ENCODE peak calls at places on chromosome 10, in seven cellular contexts. S is mesendoderm; P is SJSA1; A is activated CD4-positive, alpha-beta memory T cell treated with anti-CD3 and anti-CD28 coated beads, Interleukin-2, amount 10 ng/mL, durations not matched to agents 7 days and 5 days; L is sigmoid colon; V is smooth muscle cell of the brain vasculature; J is memory B cell. W is an unnamed sample.

GRCh38 chr10:26057466-26057865 is 123.4 kb downstream of the MYO3A start:
- DNase-seq in P (no peak), J (no peak), L (no peak), V (no peak), S (no peak), A (no peak), W (no peak)

GRCh38 chr10:132392811-132393694 is 3.9 kb upstream of the PWWP2B start:
- DNase-seq in P (no peak), A (no peak), S (no peak), L (peak), V (no peak), J (no peak), W (peak)

GRCh38 chr10:133537551-133538545 is 10.7 kb downstream of the CYP2E1 start:
- DNase-seq in P (no peak), V (no peak), J (no peak), S (no peak), L (no peak), A (no peak), W (no peak)

GRCh38 chr10:6667679-6668270 is 87.7 kb upstream of the PRKCQ start:
- DNase-seq in S (peak), J (no peak), P (no peak), A (peak), V (peak), L (no peak), W (no peak)

GRCh38 chr10:109941193-109941872 is 18.0 kb upstream of the XPNPEP1 start:
- DNase-seq in A (no peak), V (no peak), P (no peak), L (no peak), S (peak), J (no peak), W (no peak)

GRCh38 chr10:31090894-31091607 is 59.4 kb upstream of the ZNF438 start:
- DNase-seq in P (no peak), J (no peak), L (no peak), V (no peak), A (no peak), S (no peak), W (no peak)

GRCh38 chr10:89147256-89147655 is 59.9 kb downstream of the CH25H start:
- DNase-seq in V (no peak), A (no peak), L (no peak), J (no peak), S (no peak), P (no peak), W (peak)

GRCh38 chr10:79348640-79348988 is 1.3 kb downstream of the PPIF start:
- DNase-seq in S (no peak), A (peak), L (no peak), J (no peak), P (no peak), V (no peak), W (no peak)

GRCh38 chr10:119022846-119023552 is 6.5 kb upstream of the NANOS1 start:
- DNase-seq in S (peak), A (no peak), L (no peak), J (no peak), P (peak), V (no peak), W (peak)

GRCh38 chr10:34297551-34298370 is 517.3 kb downstream of the PARD3 start:
- DNase-seq in J (no peak), V (no peak), L (no peak), S (no peak), P (no peak), A (no peak), W (no peak)

GRCh38 chr10:124223711-124224085 is 130.3 kb upstream of the CHST15 start:
- DNase-seq in L (no peak), P (peak), J (no peak), S (no peak), A (no peak), V (no peak), W (no peak)

GRCh38 chr10:31490858-31491504 is 172.0 kb downstream of the ZEB1 start:
- DNase-seq in J (no peak), P (no peak), S (peak), V (peak), A (peak), L (no peak), W (no peak)

GRCh38 chr10:125076891-125077643 is 83.3 kb downstream of the CTBP2 start:
- DNase-seq in P (no peak), S (no peak), A (no peak), V (no peak), J (no peak), L (peak), W (no peak)

GRCh38 chr10:283916-284356 is 148.7 kb downstream of the ZMYND11 start:
- DNase-seq in V (no peak), P (no peak), J (peak), A (peak), L (no peak), S (no peak), W (no peak)

GRCh38 chr10:5533098-5533731 is 8.5 kb downstream of the CALML3 start:
- DNase-seq in A (no peak), J (no peak), S (no peak), P (no peak), L (peak), V (no peak), W (no peak)

GRCh38 chr10:131580076-131580652 is 268.6 kb upstream of the TCERG1L start:
- DNase-seq in S (no peak), P (no peak), A (no peak), V (no peak), J (no peak), L (no peak), W (no peak)

GRCh38 chr10:98295907-98296306 is 27.9 kb upstream of the LOXL4 start:
- DNase-seq in S (peak), V (no peak), J (no peak), L (no peak), P (no peak), A (no peak), W (peak)

GRCh38 chr10:37713132-37713501 is 144.3 kb downstream of the ZNF248 start:
- DNase-seq in J (no peak), A (no peak), S (no peak), P (no peak), L (no peak), V (no peak), W (no peak)

GRCh38 chr10:28375399-28376354 is 72.8 kb upstream of the MPP7 start:
- DNase-seq in A (no peak), P (no peak), V (no peak), L (no peak), S (peak), J (no peak), W (no peak)

GRCh38 chr10:99406149-99406548 is 24.3 kb downstream of the GOT1 start:
- DNase-seq in A (no peak), L (no peak), J (no peak), V (no peak), S (no peak), P (no peak), W (no peak)

GRCh38 chr10:21497177-21497807 is 28.2 kb downstream of the SKIDA1 start:
- DNase-seq in J (no peak), V (no peak), A (no peak), P (peak), L (peak), S (peak), W (peak)

GRCh38 chr10:103765168-103765567 is 90.2 kb downstream of the SH3PXD2A start:
- DNase-seq in A (peak), J (no peak), S (no peak), V (no peak), P (no peak), L (no peak), W (peak)

GRCh38 chr10:102673961-102674511 is 29.8 kb downstream of the TRIM8 start:
- DNase-seq in A (peak), S (peak), P (peak), L (peak), V (peak), J (no peak), W (no peak)

GRCh38 chr10:131123496-131123895 is 188.0 kb downstream of the TCERG1L start:
- DNase-seq in L (no peak), V (no peak), P (no peak), A (no peak), S (no peak), J (no peak), W (no peak)

GRCh38 chr10:58556516-58556915 is 43.8 kb downstream of the BICC1 start:
- DNase-seq in A (no peak), P (no peak), J (no peak), S (no peak), L (no peak), V (no peak), W (no peak)

GRCh38 chr10:5479481-5480161 is 19.7 kb downstream of the CALML5 start:
- DNase-seq in P (peak), V (no peak), S (peak), J (no peak), L (peak), A (no peak), W (no peak)

GRCh38 chr10:80530251-80530650 is 7.5 kb upstream of the SH2D4B start:
- DNase-seq in S (peak), P (peak), V (no peak), A (peak), J (no peak), L (no peak), W (peak)

GRCh38 chr10:20492447-20492846 is 404.7 kb downstream of the NEBL start:
- DNase-seq in P (no peak), L (no peak), J (no peak), S (peak), V (no peak), A (no peak), W (no peak)

GRCh38 chr10:131071721-131072120 is 239.8 kb downstream of the TCERG1L start:
- DNase-seq in J (no peak), A (peak), P (no peak), S (no peak), L (no peak), V (no peak), W (no peak)

GRCh38 chr10:132461103-132461682 is 64.2 kb downstream of the PWWP2B start:
- DNase-seq in V (no peak), J (no peak), L (no peak), P (no peak), S (no peak), A (no peak), W (no peak)

GRCh38 chr10:104368406-104368805 is 14.8 kb downstream of the CFAP58 start:
- DNase-seq in L (no peak), A (no peak), P (no peak), J (no peak), V (no peak), S (no peak), W (no peak)

GRCh38 chr10:80204801-80205477 is 398 bp downstream of the ANXA11 start:
- DNase-seq in V (no peak), J (no peak), P (no peak), S (peak), L (peak), A (peak), W (no peak)

GRCh38 chr10:50622497-50623298 is 1.1 kb downstream of the SGMS1 start:
- DNase-seq in S (peak), J (peak), V (no peak), A (peak), L (peak), P (peak), W (no peak)

GRCh38 chr10:4807803-4808507 is 18.1 kb upstream of the AKR1E2 start:
- DNase-seq in J (no peak), A (no peak), L (no peak), S (peak), V (no peak), P (peak), W (no peak)

GRCh38 chr10:27679996-27680395 is 65.6 kb downstream of the MKX start:
- DNase-seq in A (no peak), V (no peak), J (no peak), L (no peak), P (no peak), S (peak), W (no peak)

GRCh38 chr10:74825033-74825370 is 1.4 kb upstream of the KAT6B start:
- DNase-seq in S (no peak), V (no peak), P (peak), J (peak), A (peak), L (peak), W (no peak)